ENCODE peak calls at places on chromosomes 5 and 9, in nine cellular contexts. One of them, this sample, is unnamed.

GRCh38 chr5:134247411-134247810 is 21.5 kb upstream of the PPP2CA start:
- DNase-seq in K562: no peak
- DNase-seq in sigmoid colon: no peak
- DNase-seq in A549: no peak
- DNase-seq in transverse colon: no peak
- DNase-seq in stomach: no peak
- DNase-seq in esophagus muscularis mucosa: no peak
- DNase-seq in tibial nerve: no peak
- DNase-seq in HepG2: peak
- DNase-seq in this sample: no peak

GRCh38 chr9:99360026-99360425 is 137.9 kb downstream of the SEC61B start:
- DNase-seq in stomach: no peak
- DNase-seq in tibial nerve: no peak
- DNase-seq in sigmoid colon: no peak
- DNase-seq in A549: no peak
- DNase-seq in HepG2: no peak
- DNase-seq in K562: no peak
- DNase-seq in esophagus muscularis mucosa: no peak
- DNase-seq in transverse colon: no peak
- DNase-seq in this sample: no peak

GRCh38 chr5:58156354-58156753 is 303.5 kb downstream of the PLK2 start:
- DNase-seq in stomach: no peak
- DNase-seq in transverse colon: no peak
- DNase-seq in tibial nerve: no peak
- DNase-seq in HepG2: no peak
- DNase-seq in A549: no peak
- DNase-seq in sigmoid colon: no peak
- DNase-seq in K562: no peak
- DNase-seq in esophagus muscularis mucosa: no peak
- DNase-seq in this sample: no peak

GRCh38 chr5:61301345-61301744 is 30.7 kb upstream of the ZSWIM6 start:
- DNase-seq in K562: no peak
- DNase-seq in transverse colon: no peak
- DNase-seq in tibial nerve: no peak
- DNase-seq in stomach: no peak
- DNase-seq in esophagus muscularis mucosa: no peak
- DNase-seq in A549: no peak
- DNase-seq in HepG2: no peak
- DNase-seq in sigmoid colon: no peak
- DNase-seq in this sample: no peak

GRCh38 chr5:142767925-142768324 is 2.3 kb upstream of the ARHGAP26 start:
- DNase-seq in stomach: no peak
- DNase-seq in HepG2: no peak
- DNase-seq in A549: no peak
- DNase-seq in sigmoid colon: no peak
- DNase-seq in K562: no peak
- DNase-seq in transverse colon: no peak
- DNase-seq in esophagus muscularis mucosa: no peak
- DNase-seq in tibial nerve: no peak
- DNase-seq in this sample: no peak

GRCh38 chr5:139725073-139725830 is 70.4 kb upstream of the PSD2 start:
- DNase-seq in stomach: peak
- DNase-seq in A549: peak
- DNase-seq in K562: peak
- DNase-seq in sigmoid colon: peak
- DNase-seq in HepG2: peak
- DNase-seq in tibial nerve: no peak
- DNase-seq in esophagus muscularis mucosa: no peak
- DNase-seq in transverse colon: no peak
- DNase-seq in this sample: no peak

GRCh38 chr5:68396722-68397121 is 181.2 kb downstream of the PIK3R1 start:
- DNase-seq in sigmoid colon: no peak
- DNase-seq in transverse colon: peak
- DNase-seq in tibial nerve: no peak
- DNase-seq in stomach: peak
- DNase-seq in HepG2: peak
- DNase-seq in A549: peak
- DNase-seq in K562: no peak
- DNase-seq in esophagus muscularis mucosa: no peak
- DNase-seq in this sample: no peak

GRCh38 chr5:140642718-140643117 is 3.5 kb downstream of the TMCO6 start:
- DNase-seq in K562: no peak
- DNase-seq in sigmoid colon: no peak
- DNase-seq in HepG2: no peak
- DNase-seq in A549: no peak
- DNase-seq in stomach: no peak
- DNase-seq in transverse colon: no peak
- DNase-seq in tibial nerve: no peak
- DNase-seq in esophagus muscularis mucosa: no peak
- DNase-seq in this sample: no peak

GRCh38 chr5:53123702-53124101 is 14.1 kb upstream of the MOCS2 start:
- DNase-seq in stomach: no peak
- DNase-seq in esophagus muscularis mucosa: no peak
- DNase-seq in transverse colon: no peak
- DNase-seq in A549: peak
- DNase-seq in tibial nerve: no peak
- DNase-seq in K562: no peak
- DNase-seq in sigmoid colon: no peak
- DNase-seq in HepG2: no peak
- DNase-seq in this sample: no peak

GRCh38 chr5:151772868-151773561 is 1.3 kb downstream of the G3BP1 start:
- DNase-seq in transverse colon: no peak
- DNase-seq in stomach: no peak
- DNase-seq in A549: no peak
- DNase-seq in esophagus muscularis mucosa: no peak
- DNase-seq in HepG2: no peak
- DNase-seq in K562: no peak
- DNase-seq in tibial nerve: no peak
- DNase-seq in sigmoid colon: no peak
- DNase-seq in this sample: no peak

GRCh38 chr5:179008667-179009066 is 13.5 kb upstream of the GRM6 start:
- DNase-seq in transverse colon: no peak
- DNase-seq in K562: no peak
- DNase-seq in sigmoid colon: no peak
- DNase-seq in HepG2: no peak
- DNase-seq in esophagus muscularis mucosa: no peak
- DNase-seq in tibial nerve: no peak
- DNase-seq in A549: no peak
- DNase-seq in stomach: no peak
- DNase-seq in this sample: no peak

GRCh38 chr9:77099388-77099787 is 77.9 kb upstream of the VPS13A start:
- DNase-seq in A549: no peak
- DNase-seq in K562: no peak
- DNase-seq in tibial nerve: no peak
- DNase-seq in transverse colon: no peak
- DNase-seq in sigmoid colon: no peak
- DNase-seq in stomach: no peak
- DNase-seq in HepG2: no peak
- DNase-seq in esophagus muscularis mucosa: no peak
- DNase-seq in this sample: no peak

GRCh38 chr5:178293400-178293799 is 60.8 kb upstream of the PHYKPL start:
- DNase-seq in K562: no peak
- DNase-seq in transverse colon: no peak
- DNase-seq in HepG2: no peak
- DNase-seq in stomach: no peak
- DNase-seq in esophagus muscularis mucosa: no peak
- DNase-seq in tibial nerve: no peak
- DNase-seq in sigmoid colon: peak
- DNase-seq in A549: no peak
- DNase-seq in this sample: peak

GRCh38 chr9:78598120-78598519 is 301.2 kb downstream of the PSAT1 start:
- DNase-seq in HepG2: no peak
- DNase-seq in tibial nerve: no peak
- DNase-seq in stomach: no peak
- DNase-seq in transverse colon: no peak
- DNase-seq in K562: no peak
- DNase-seq in sigmoid colon: no peak
- DNase-seq in A549: no peak
- DNase-seq in esophagus muscularis mucosa: no peak
- DNase-seq in this sample: no peak

GRCh38 chr5:180284161-180284560 is 7.7 kb downstream of the MAPK9 start:
- DNase-seq in transverse colon: no peak
- DNase-seq in sigmoid colon: no peak
- DNase-seq in esophagus muscularis mucosa: peak
- DNase-seq in stomach: no peak
- DNase-seq in HepG2: no peak
- DNase-seq in tibial nerve: no peak
- DNase-seq in A549: no peak
- DNase-seq in K562: no peak
- DNase-seq in this sample: no peak

GRCh38 chr5:140868721-140869554 is at the start of gene PCDHA11:
- DNase-seq in sigmoid colon: no peak
- DNase-seq in A549: peak
- DNase-seq in transverse colon: no peak
- DNase-seq in HepG2: peak
- DNase-seq in tibial nerve: no peak
- DNase-seq in esophagus muscularis mucosa: no peak
- DNase-seq in stomach: no peak
- DNase-seq in K562: no peak
- DNase-seq in this sample: no peak

GRCh38 chr5:176687247-176687646 is 40.0 kb downstream of the TSPAN17 start:
- DNase-seq in K562: no peak
- DNase-seq in esophagus muscularis mucosa: no peak
- DNase-seq in A549: no peak
- DNase-seq in HepG2: no peak
- DNase-seq in sigmoid colon: no peak
- DNase-seq in tibial nerve: no peak
- DNase-seq in transverse colon: no peak
- DNase-seq in stomach: no peak
- DNase-seq in this sample: no peak

GRCh38 chr5:33180900-33181299 is 259.9 kb upstream of the TARS1 start:
- DNase-seq in esophagus muscularis mucosa: no peak
- DNase-seq in HepG2: no peak
- DNase-seq in transverse colon: no peak
- DNase-seq in sigmoid colon: no peak
- DNase-seq in stomach: no peak
- DNase-seq in K562: no peak
- DNase-seq in A549: peak
- DNase-seq in tibial nerve: no peak
- DNase-seq in this sample: no peak

GRCh38 chr5:135504376-135504775 is 31.4 kb downstream of the NEUROG1 start:
- DNase-seq in HepG2: no peak
- DNase-seq in esophagus muscularis mucosa: no peak
- DNase-seq in sigmoid colon: no peak
- DNase-seq in tibial nerve: no peak
- DNase-seq in stomach: no peak
- DNase-seq in A549: no peak
- DNase-seq in K562: no peak
- DNase-seq in transverse colon: no peak
- DNase-seq in this sample: no peak

DNA sequence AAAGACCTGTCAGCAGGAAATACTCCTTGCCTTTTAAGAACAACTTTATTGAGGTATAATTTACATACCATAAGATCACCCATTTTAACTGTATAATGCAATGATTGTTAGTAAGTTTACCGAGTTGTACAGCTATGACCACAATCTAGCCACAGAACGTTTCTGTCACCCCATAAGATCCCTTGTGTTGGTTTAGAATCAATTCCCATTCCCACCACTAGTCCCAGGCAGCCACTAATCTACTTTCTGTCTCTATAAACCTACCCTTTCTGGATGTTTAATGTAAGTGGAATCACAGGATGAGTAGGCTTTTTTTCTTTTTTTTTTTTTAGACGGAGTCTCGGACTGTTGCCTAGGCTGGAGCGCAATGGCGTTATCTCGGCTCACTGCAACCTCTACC is 4.4 kb downstream of the GPR107 start:
- DNase-seq in stomach: no peak
- DNase-seq in A549: peak
- DNase-seq in tibial nerve: no peak
- DNase-seq in esophagus muscularis mucosa: no peak
- DNase-seq in K562: peak
- DNase-seq in HepG2: no peak
- DNase-seq in transverse colon: no peak
- DNase-seq in sigmoid colon: peak
- DNase-seq in this sample: no peak
- TF ChIP-seq CTCF in stomach: no peak
- TF ChIP-seq CTCF in A549: no peak
- TF ChIP-seq CTCF in tibial nerve: no peak
- TF ChIP-seq CTCF in esophagus muscularis mucosa: no peak
- TF ChIP-seq CTCF in K562: peak
- TF ChIP-seq CTCF in HepG2: no peak
- TF ChIP-seq CTCF in transverse colon: peak
- TF ChIP-seq CTCF in sigmoid colon: no peak
- TF ChIP-seq CTCF in this sample: peak

GRCh38 chr5:6378128-6379023 is at the start of gene MED10:
- DNase-seq in K562: peak
- DNase-seq in sigmoid colon: peak
- DNase-seq in A549: peak
- DNase-seq in stomach: peak
- DNase-seq in HepG2: peak
- DNase-seq in tibial nerve: peak
- DNase-seq in esophagus muscularis mucosa: peak
- DNase-seq in transverse colon: peak
- DNase-seq in this sample: peak
- TF ChIP-seq POLR2A in K562: peak
- TF ChIP-seq POLR2A in sigmoid colon: peak
- TF ChIP-seq POLR2A in A549: peak
- TF ChIP-seq POLR2A in stomach: no peak
- TF ChIP-seq POLR2A in HepG2: peak
- TF ChIP-seq POLR2A in tibial nerve: peak
- TF ChIP-seq POLR2A in esophagus muscularis mucosa: peak
- TF ChIP-seq POLR2A in transverse colon: peak
- TF ChIP-seq POLR2A in this sample: peak

DNA sequence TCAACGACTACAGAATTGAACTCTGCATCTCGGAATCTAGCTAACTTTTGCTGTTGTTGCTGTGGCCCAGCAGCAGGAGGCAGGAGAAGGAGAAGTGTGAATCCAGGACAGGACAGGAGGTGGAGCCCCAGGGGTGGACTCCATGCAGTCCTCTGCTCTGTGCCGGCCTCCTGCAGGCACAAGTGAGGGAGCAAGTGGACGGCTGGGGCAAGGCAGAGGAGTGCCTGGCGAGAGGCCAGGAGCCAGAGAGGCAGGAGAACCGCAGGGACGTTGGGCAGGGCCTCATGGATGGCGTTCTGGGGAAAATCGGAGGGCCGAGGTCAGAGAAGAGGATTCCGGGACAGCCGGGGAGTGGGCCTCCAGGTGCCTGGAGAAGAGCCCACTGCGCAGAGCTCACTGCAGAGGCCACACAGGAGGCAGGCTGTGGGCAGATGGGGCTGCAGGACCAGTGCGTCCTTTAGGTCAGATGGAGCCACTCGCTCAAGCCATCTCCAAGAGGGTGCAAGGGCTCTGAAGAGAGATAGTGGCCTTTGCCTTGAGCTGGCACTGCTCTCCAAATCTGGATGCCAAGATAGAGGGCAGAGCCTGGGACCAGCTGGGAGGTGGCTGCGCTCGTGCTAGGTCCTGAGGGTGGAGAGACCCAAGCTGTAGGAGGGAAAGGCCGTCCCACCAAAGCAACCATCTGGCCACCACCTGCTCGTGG is 214.0 kb downstream of the FANCC start:
- DNase-seq in K562: no peak
- DNase-seq in A549: no peak
- DNase-seq in HepG2: peak
- DNase-seq in transverse colon: no peak
- DNase-seq in esophagus muscularis mucosa: no peak
- DNase-seq in sigmoid colon: peak
- DNase-seq in stomach: no peak
- DNase-seq in tibial nerve: no peak
- DNase-seq in this sample: no peak
- TF ChIP-seq EP300 in K562: no peak
- TF ChIP-seq EP300 in A549: no peak
- TF ChIP-seq EP300 in HepG2: no peak
- TF ChIP-seq EP300 in transverse colon: no peak
- TF ChIP-seq EP300 in esophagus muscularis mucosa: no peak
- TF ChIP-seq EP300 in sigmoid colon: no peak
- TF ChIP-seq EP300 in stomach: no peak
- TF ChIP-seq EP300 in tibial nerve: no peak
- TF ChIP-seq EP300 in this sample: no peak

GRCh38 chr9:96619491-96620154 is at the start of gene CDC14B:
- DNase-seq in esophagus muscularis mucosa: peak
- DNase-seq in transverse colon: peak
- DNase-seq in A549: peak
- DNase-seq in tibial nerve: peak
- DNase-seq in sigmoid colon: peak
- DNase-seq in HepG2: peak
- DNase-seq in K562: peak
- DNase-seq in stomach: peak
- DNase-seq in this sample: peak
- TF ChIP-seq CTCF in esophagus muscularis mucosa: no peak
- TF ChIP-seq CTCF in transverse colon: no peak
- TF ChIP-seq CTCF in A549: peak
- TF ChIP-seq CTCF in tibial nerve: peak
- TF ChIP-seq CTCF in sigmoid colon: no peak
- TF ChIP-seq CTCF in HepG2: peak
- TF ChIP-seq CTCF in K562: peak
- TF ChIP-seq CTCF in stomach: no peak
- TF ChIP-seq CTCF in this sample: no peak

This sample was measured in suprapubic skin.